ENCODE peak calls at places on chromosomes 5 and 9, in five cellular contexts. R is AG10803, V is activated B cell treated with CpG ODN at 0.5 μM for 24 hours, B is NCI-H1105, Z is G401. X is an unnamed sample.
A peak's percentile ranks its signal among the peaks of the same experiment; 100 is the strongest.

GRCh38 chr5:1429501-1429900 is 15.7 kb downstream of the SLC6A3 start:
- DNase-seq in R (no peak), V (no peak), B (no peak), Z (no peak), X (no peak)

GRCh38 chr9:110900451-110900850 is 137.8 kb downstream of the LPAR1 start:
- DNase-seq in R (no peak), V (no peak), B (no peak), Z (no peak), X (no peak)

GRCh38 chr9:35729700-35730485 is 2.1 kb downstream of the TLN1 start:
- DNase-seq in R (peak; percentile 91), V (no peak), B (peak; percentile 4), Z (peak; percentile 68), X (no peak)

GRCh38 chr5:151739939-151740335 is 18.5 kb downstream of the ATOX1 start:
- DNase-seq in R (peak; percentile 99), V (no peak), B (no peak), Z (no peak), X (no peak)

GRCh38 chr5:97167435-97167834 is 15.6 kb downstream of the RIOK2 start:
- DNase-seq in R (no peak), V (no peak), B (no peak), Z (no peak), X (no peak)

GRCh38 chr5:31477516-31477915 is 54.4 kb downstream of the DROSHA start:
- DNase-seq in R (no peak), V (no peak), B (no peak), Z (no peak), X (no peak)

GRCh38 chr9:6777218-6777902 is 19.6 kb downstream of the KDM4C start:
- DNase-seq in R (no peak), V (no peak), B (no peak), Z (no peak), X (no peak)

GRCh38 chr9:99056876-99057664 is 47.8 kb upstream of the TGFBR1 start:
- DNase-seq in R (peak; percentile 84), V (no peak), B (no peak), Z (no peak), X (no peak)

GRCh38 chr5:125928663-125929062 is 494.5 kb upstream of the GRAMD2B start:
- DNase-seq in R (no peak), V (no peak), B (no peak), Z (no peak), X (no peak)

GRCh38 chr5:124812771-124813358 is 66.4 kb upstream of the ZNF608 start:
- DNase-seq in R (no peak), V (no peak), B (no peak), Z (no peak), X (no peak)

GRCh38 chr5:146560205-146560812 is 44.3 kb upstream of the GPR151 start:
- DNase-seq in R (peak; percentile 61), V (no peak), B (no peak), Z (no peak), X (no peak)

GRCh38 chr9:137446851-137447471 is 5.8 kb upstream of the ENTPD8 start:
- DNase-seq in R (peak; percentile 65), V (no peak), B (no peak), Z (no peak), X (no peak)

GRCh38 chr9:37954581-37954981 is 50.7 kb upstream of the SLC25A51 start:
- DNase-seq in R (no peak), V (no peak), B (no peak), Z (no peak), X (no peak)

GRCh38 chr5:44714871-44715580 is 93.7 kb upstream of the MRPS30 start:
- DNase-seq in R (no peak), V (no peak), B (no peak), Z (no peak), X (no peak)

GRCh38 chr5:80916661-80917060 is 43.5 kb upstream of the RASGRF2 start:
- DNase-seq in R (peak; percentile 49), V (no peak), B (no peak), Z (no peak), X (no peak)

GRCh38 chr9:87206064-87206661 is 258.9 kb upstream of the GAS1 start:
- DNase-seq in R (peak; percentile 65), V (no peak), B (no peak), Z (no peak), X (no peak)

GRCh38 chr5:1503301-1504243 is 20.2 kb downstream of the LPCAT1 start:
- DNase-seq in R (no peak), V (peak; percentile 43), B (no peak), Z (no peak), X (peak; percentile 32)

GRCh38 chr9:73067074-73067473 is 84.6 kb upstream of the ANXA1 start:
- DNase-seq in R (no peak), V (no peak), B (no peak), Z (no peak), X (no peak)

GRCh38 chr5:168612996-168613395 is 33.8 kb upstream of the PANK3 start:
- DNase-seq in R (no peak), V (no peak), B (no peak), Z (no peak), X (no peak)

GRCh38 chr5:81787843-81788242 is 36.9 kb upstream of the SSBP2 start:
- DNase-seq in R (peak; percentile 66), V (no peak), B (peak; percentile 40), Z (no peak), X (peak; percentile 3)

GRCh38 chr9:97559111-97559514 is 57.6 kb downstream of the TMOD1 start:
- DNase-seq in R (no peak), V (no peak), B (no peak), Z (no peak), X (peak; percentile 40)

GRCh38 chr9:37994639-37995347 is 74.2 kb downstream of the SHB start:
- DNase-seq in R (peak; percentile 77), V (no peak), B (peak; percentile 89), Z (peak; percentile 23), X (peak; percentile 87)

GRCh38 chr9:112810696-112811490 is 60.3 kb downstream of the SNX30 start:
- DNase-seq in R (no peak), V (no peak), B (no peak), Z (no peak), X (no peak)

GRCh38 chr9:135504262-135505229 is 4.1 kb downstream of the MRPS2 start:
- DNase-seq in R (peak; percentile 67), V (peak; percentile 41), B (no peak), Z (peak; percentile 66), X (peak; percentile 60)

GRCh38 chr5:141077826-141078225 is 16.6 kb upstream of the PCDHB2 start:
- DNase-seq in R (no peak), V (no peak), B (no peak), Z (no peak), X (no peak)

GRCh38 chr5:78821519-78821918 is 163.6 kb downstream of the ARSB start:
- DNase-seq in R (peak; percentile 61), V (no peak), B (no peak), Z (no peak), X (no peak)

GRCh38 chr5:13704401-13704800 is 240.1 kb downstream of the DNAH5 start:
- DNase-seq in R (no peak), V (no peak), B (no peak), Z (no peak), X (no peak)